ENCODE peak calls at places on chromosomes 16 and 17, in four cellular contexts. One of them, this sample, is unnamed.

GRCh38 chr16:407253-407652 is 5.6 kb downstream of the DECR2 start:
- DNase-seq in GM12891: no peak
- DNase-seq in K562: no peak
- DNase-seq in GM12878: no peak
- DNase-seq in this sample: no peak

GRCh38 chr17:49318438-49318965 is 43.5 kb downstream of the ZNF652 start:
- DNase-seq in GM12891: no peak
- DNase-seq in K562: no peak
- DNase-seq in GM12878: no peak
- DNase-seq in this sample: no peak

GRCh38 chr17:48296453-48296852 is 133.6 kb downstream of the SKAP1 start:
- DNase-seq in GM12891: no peak
- DNase-seq in K562: no peak
- DNase-seq in GM12878: no peak
- DNase-seq in this sample: no peak

GRCh38 chr16:57834936-57835335 is 32.6 kb upstream of the KIFC3 start:
- DNase-seq in GM12891: no peak
- DNase-seq in K562: no peak
- DNase-seq in GM12878: no peak
- DNase-seq in this sample: no peak

GRCh38 chr16:31400191-31400590 is 7.1 kb downstream of the ITGAD start:
- DNase-seq in GM12891: no peak
- DNase-seq in K562: no peak
- DNase-seq in GM12878: no peak
- DNase-seq in this sample: peak; percentile 88

GRCh38 chr17:65027305-65027704 is 29.2 kb downstream of the GNA13 start:
- DNase-seq in GM12891: no peak
- DNase-seq in K562: peak; percentile 54
- DNase-seq in GM12878: peak; percentile 45
- DNase-seq in this sample: no peak

GRCh38 chr16:4089811-4090293 is 26.4 kb downstream of the ADCY9 start:
- DNase-seq in GM12891: no peak
- DNase-seq in K562: no peak
- DNase-seq in GM12878: no peak
- DNase-seq in this sample: no peak

GRCh38 chr17:76166906-76167305 is 25.9 kb upstream of the FOXJ1 start:
- DNase-seq in GM12891: no peak
- DNase-seq in K562: no peak
- DNase-seq in GM12878: no peak
- DNase-seq in this sample: no peak

GRCh38 chr16:72865835-72866234 is 182.1 kb downstream of the ZFHX3 start:
- DNase-seq in GM12891: no peak
- DNase-seq in K562: no peak
- DNase-seq in GM12878: no peak
- DNase-seq in this sample: no peak

GRCh38 chr16:48611329-48612137 is 1.6 kb upstream of the N4BP1 start:
- DNase-seq in GM12891: no peak
- DNase-seq in K562: peak; percentile 24
- DNase-seq in GM12878: peak; percentile 58
- DNase-seq in this sample: peak; percentile 91

GRCh38 chr16:9002042-9002441 is 38.3 kb upstream of the USP7 start:
- DNase-seq in GM12891: no peak
- DNase-seq in K562: no peak
- DNase-seq in GM12878: no peak
- DNase-seq in this sample: no peak

GRCh38 chr16:9000664-9001063 is 37.0 kb upstream of the USP7 start:
- DNase-seq in GM12891: no peak
- DNase-seq in K562: no peak
- DNase-seq in GM12878: no peak
- DNase-seq in this sample: no peak

GRCh38 chr16:8999800-9000199 is 36.1 kb upstream of the USP7 start:
- DNase-seq in GM12891: no peak
- DNase-seq in K562: no peak
- DNase-seq in GM12878: no peak
- DNase-seq in this sample: no peak

GRCh38 chr16:8996891-8997290 is 33.2 kb upstream of the USP7 start:
- DNase-seq in GM12891: no peak
- DNase-seq in K562: peak; percentile 75
- DNase-seq in GM12878: no peak
- DNase-seq in this sample: no peak

GRCh38 chr16:8998114-8998513 is 34.4 kb upstream of the USP7 start:
- DNase-seq in GM12891: no peak
- DNase-seq in K562: no peak
- DNase-seq in GM12878: no peak
- DNase-seq in this sample: no peak
- TF ChIP-seq SPI1 in GM12891: no peak
- TF ChIP-seq SPI1 in K562: no peak
- TF ChIP-seq SPI1 in GM12878: no peak
- TF ChIP-seq SPI1 in this sample: no peak

DNA sequence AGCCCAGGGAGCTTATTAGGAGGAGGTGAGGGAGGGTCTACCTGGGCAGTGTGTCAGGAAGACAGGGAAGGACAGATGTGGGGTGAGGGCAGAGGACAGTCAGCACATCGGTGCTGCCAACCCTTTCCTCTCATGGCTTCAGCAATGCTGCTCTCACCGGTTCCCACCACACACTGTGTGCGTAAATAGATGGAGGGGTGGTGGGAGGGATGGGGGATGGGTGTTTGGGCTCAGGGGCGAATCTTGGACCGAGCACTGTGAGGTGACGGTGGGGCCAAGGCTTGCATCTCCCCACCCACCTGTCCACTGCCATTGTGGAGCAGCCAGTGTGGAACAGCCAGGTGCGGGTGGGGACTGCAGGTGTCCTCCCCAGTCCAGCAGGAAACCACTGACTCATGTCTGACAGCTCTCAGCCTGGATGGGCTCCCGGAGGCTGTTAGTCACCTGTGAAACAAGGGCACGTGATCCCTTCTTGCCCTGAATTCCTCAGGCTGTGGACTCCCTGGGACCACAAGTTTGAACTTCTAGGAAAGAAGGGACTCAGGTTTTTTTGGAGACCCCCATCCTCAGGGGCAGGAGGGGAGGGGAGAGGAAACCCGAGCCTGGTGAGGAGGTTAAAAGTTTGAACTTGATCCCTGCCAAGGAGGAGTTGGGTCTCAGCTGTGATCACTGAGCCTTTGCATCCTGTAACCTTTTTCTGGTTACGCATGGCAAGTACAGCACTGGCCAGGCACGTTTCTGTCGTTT is 42.7 kb upstream of the SMPD3 start:
- DNase-seq in GM12891: peak; percentile 49
- DNase-seq in K562: no peak
- DNase-seq in GM12878: no peak
- DNase-seq in this sample: no peak
- TF ChIP-seq POLR2AphosphoS5 in GM12891: no peak
- TF ChIP-seq POLR2AphosphoS5 in K562: no peak
- TF ChIP-seq POLR2AphosphoS5 in GM12878: no peak
- TF ChIP-seq POLR2AphosphoS5 in this sample: no peak

GRCh38 chr17:4635823-4636375 is 5.6 kb downstream of the ALOX15 start:
- DNase-seq in GM12891: no peak
- DNase-seq in K562: no peak
- DNase-seq in GM12878: peak; percentile 64
- DNase-seq in this sample: peak; percentile 48
- TF ChIP-seq SPI1 in GM12891: peak; percentile 91
- TF ChIP-seq SPI1 in K562: peak; percentile 26
- TF ChIP-seq SPI1 in GM12878: peak; percentile 87
- TF ChIP-seq SPI1 in this sample: peak; percentile 91

GRCh38 chr16:75818491-75818890 is 92.2 kb upstream of the CPHXL start:
- DNase-seq in GM12891: no peak
- DNase-seq in K562: no peak
- DNase-seq in GM12878: no peak
- DNase-seq in this sample: no peak

GRCh38 chr16:75821117-75821516 is 94.8 kb upstream of the CPHXL start:
- DNase-seq in GM12891: no peak
- DNase-seq in K562: no peak
- DNase-seq in GM12878: no peak
- DNase-seq in this sample: no peak

GRCh38 chr16:75820672-75821071 is 94.4 kb upstream of the CPHXL start:
- DNase-seq in GM12891: no peak
- DNase-seq in K562: no peak
- DNase-seq in GM12878: no peak
- DNase-seq in this sample: no peak
- TF ChIP-seq POLR2AphosphoS5 in GM12891: no peak
- TF ChIP-seq POLR2AphosphoS5 in K562: no peak
- TF ChIP-seq POLR2AphosphoS5 in GM12878: no peak
- TF ChIP-seq POLR2AphosphoS5 in this sample: no peak

DNA sequence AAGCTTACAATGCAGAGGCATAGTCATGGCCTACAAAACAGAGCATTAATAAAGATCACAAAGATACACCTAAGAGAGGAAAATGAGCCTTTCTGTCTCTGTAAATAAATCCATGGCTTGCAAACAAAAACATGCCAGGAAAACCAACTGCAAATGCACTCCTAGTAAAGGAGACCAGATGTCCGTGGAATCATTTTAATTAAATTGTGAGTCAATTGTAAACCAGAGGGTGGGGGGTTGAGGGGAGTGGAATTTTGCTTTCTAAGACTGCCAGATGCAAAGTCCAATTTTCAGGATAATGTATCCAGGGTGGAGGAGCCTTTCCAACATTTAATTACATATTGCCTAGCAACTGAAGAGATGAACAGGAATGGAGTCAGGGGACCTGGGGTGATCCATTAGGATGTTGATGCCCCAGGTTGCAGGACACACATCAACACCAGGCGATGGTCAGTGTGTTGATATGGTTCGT is 390.3 kb upstream of the CCL2 start:
- DNase-seq in GM12891: no peak
- DNase-seq in K562: no peak
- DNase-seq in GM12878: no peak
- DNase-seq in this sample: no peak
- TF ChIP-seq SPI1 in GM12891: no peak
- TF ChIP-seq SPI1 in K562: no peak
- TF ChIP-seq SPI1 in GM12878: no peak
- TF ChIP-seq SPI1 in this sample: no peak

GRCh38 chr17:59851431-59852375 is 41.0 kb downstream of the TUBD1 start:
- DNase-seq in GM12891: no peak
- DNase-seq in K562: no peak
- DNase-seq in GM12878: no peak
- DNase-seq in this sample: no peak
- TF ChIP-seq POLR2AphosphoS5 in GM12891: no peak
- TF ChIP-seq POLR2AphosphoS5 in K562: no peak
- TF ChIP-seq POLR2AphosphoS5 in GM12878: no peak
- TF ChIP-seq POLR2AphosphoS5 in this sample: no peak

GRCh38 chr16:27237229-27238015 is 31.1 kb downstream of the NSMCE1 start:
- DNase-seq in GM12891: no peak
- DNase-seq in K562: no peak
- DNase-seq in GM12878: peak; percentile 82
- DNase-seq in this sample: no peak

GRCh38 chr16:27238591-27238990 is 30.0 kb downstream of the NSMCE1 start:
- DNase-seq in GM12891: no peak
- DNase-seq in K562: no peak
- DNase-seq in GM12878: no peak
- DNase-seq in this sample: no peak

GRCh38 chr16:27238016-27238587 is 30.5 kb downstream of the NSMCE1 start:
- DNase-seq in GM12891: no peak
- DNase-seq in K562: peak; percentile 25
- DNase-seq in GM12878: no peak
- DNase-seq in this sample: peak; percentile 42

GRCh38 chr16:27239906-27240655 is 28.5 kb downstream of the NSMCE1 start:
- DNase-seq in GM12891: no peak
- DNase-seq in K562: no peak
- DNase-seq in GM12878: no peak
- DNase-seq in this sample: no peak

DNA sequence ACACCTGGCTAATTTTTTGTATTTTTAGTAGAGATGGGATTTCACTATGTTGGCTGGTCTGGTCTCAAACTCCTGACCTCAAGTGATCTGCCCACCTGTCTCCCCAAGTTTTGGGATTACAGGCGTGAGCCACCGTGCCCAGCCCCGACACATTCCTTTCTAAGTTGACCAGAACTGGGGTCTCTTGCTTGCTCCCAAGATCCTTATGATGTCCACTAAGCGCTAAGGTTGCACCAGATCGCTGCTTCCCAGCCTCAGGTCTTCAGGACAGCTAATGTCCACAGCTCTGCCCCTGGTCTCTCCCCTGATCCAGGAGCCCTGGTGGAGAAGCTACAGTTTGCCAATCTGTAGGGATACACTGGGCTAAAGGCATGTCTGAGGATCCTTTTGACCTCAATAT is 29.5 kb downstream of the NSMCE1 start:
- DNase-seq in GM12891: no peak
- DNase-seq in K562: no peak
- DNase-seq in GM12878: no peak
- DNase-seq in this sample: no peak
- TF ChIP-seq SPI1 in GM12891: no peak
- TF ChIP-seq SPI1 in K562: no peak
- TF ChIP-seq SPI1 in GM12878: no peak
- TF ChIP-seq SPI1 in this sample: no peak

GRCh38 chr17:42514867-42515266 is 21.2 kb upstream of the NAGLU start:
- DNase-seq in GM12891: no peak
- DNase-seq in K562: peak; percentile 12
- DNase-seq in GM12878: no peak
- DNase-seq in this sample: no peak
- TF ChIP-seq POLR2AphosphoS5 in GM12891: no peak
- TF ChIP-seq POLR2AphosphoS5 in K562: no peak
- TF ChIP-seq POLR2AphosphoS5 in GM12878: no peak
- TF ChIP-seq POLR2AphosphoS5 in this sample: no peak

GRCh38 chr16:77748426-77748825 is 26.1 kb downstream of the NUDT7 start:
- DNase-seq in GM12891: no peak
- DNase-seq in K562: no peak
- DNase-seq in GM12878: no peak
- DNase-seq in this sample: no peak
- TF ChIP-seq SPI1 in GM12891: no peak
- TF ChIP-seq SPI1 in K562: no peak
- TF ChIP-seq SPI1 in GM12878: no peak
- TF ChIP-seq SPI1 in this sample: no peak

This sample was measured in HL-60.